ENCODE peak calls at places on chromosomes 3 and 15, in eight cellular contexts. R is fibroblast of pulmonary artery; L is CD8-positive, alpha-beta T cell; Z is Peyer's patch; T is A549; J is CD8-positive, alpha-beta memory T cell; E is mesendoderm; P is endothelial cell of umbilical vein. A is an unnamed sample.

GRCh38 chr15:59528965-59529402 is 82.6 kb upstream of the GCNT3 start:
- DNase-seq in R (peak; percentile 89), L (peak; percentile 75), Z (peak; percentile 81), T (peak; percentile 74), J (peak; percentile 51), E (peak; percentile 93), P (peak; percentile 84), A (peak; percentile 50)

GRCh38 chr3:33749546-33750215 is 31.6 kb upstream of the CLASP2 start:
- DNase-seq in R (peak; percentile 58), L (no peak), Z (no peak), T (no peak), J (no peak), E (no peak), P (no peak), A (no peak)

GRCh38 chr3:168459229-168459784 is 363.6 kb upstream of the GOLIM4 start:
- DNase-seq in R (no peak), L (no peak), Z (no peak), T (no peak), J (no peak), E (no peak), P (no peak), A (no peak)

GRCh38 chr3:132662212-132662611 is 2.1 kb downstream of the UBA5 start:
- DNase-seq in R (no peak), L (no peak), Z (no peak), T (no peak), J (no peak), E (no peak), P (no peak), A (no peak)

GRCh38 chr15:36415643-36416042 is 163.8 kb upstream of the CDIN1 start:
- DNase-seq in R (peak; percentile 73), L (no peak), Z (no peak), T (no peak), J (no peak), E (no peak), P (no peak), A (no peak)

GRCh38 chr15:36501063-36501678 is 78.3 kb upstream of the CDIN1 start:
- DNase-seq in R (peak; percentile 88), L (no peak), Z (no peak), T (peak; percentile 13), J (no peak), E (peak; percentile 84), P (peak; percentile 69), A (peak; percentile 53)

GRCh38 chr3:129599607-129600006 is 6.9 kb downstream of the PLXND1 start:
- DNase-seq in R (peak; percentile 85), L (no peak), Z (no peak), T (no peak), J (no peak), E (peak; percentile 96), P (peak; percentile 94), A (no peak)

GRCh38 chr3:11021611-11022011 is 29.1 kb downstream of the SLC6A1 start:
- DNase-seq in R (no peak), L (no peak), Z (no peak), T (no peak), J (no peak), E (no peak), P (no peak), A (no peak)

GRCh38 chr3:70138606-70139005 is 139.1 kb downstream of the SAMMSON start:
- DNase-seq in R (no peak), L (no peak), Z (no peak), T (no peak), J (no peak), E (no peak), P (no peak), A (no peak)

GRCh38 chr15:73965094-73965729 is 26.9 kb downstream of the STOML1 start:
- DNase-seq in R (no peak), L (no peak), Z (no peak), T (no peak), J (no peak), E (peak; percentile 68), P (no peak), A (no peak)

GRCh38 chr3:187040637-187041361 is 98.5 kb downstream of the RPL39L start:
- DNase-seq in R (peak; percentile 71), L (no peak), Z (peak; percentile 15), T (no peak), J (no peak), E (peak; percentile 67), P (peak; percentile 26), A (no peak)

GRCh38 chr3:171192176-171192854 is 165.8 kb upstream of the SLC2A2 start:
- DNase-seq in R (peak; percentile 90), L (no peak), Z (no peak), T (peak; percentile 1), J (no peak), E (peak; percentile 51), P (peak; percentile 90), A (no peak)

GRCh38 chr15:66849393-66849745 is 147.3 kb downstream of the SMAD6 start:
- DNase-seq in R (no peak), L (no peak), Z (no peak), T (no peak), J (no peak), E (no peak), P (no peak), A (no peak)

GRCh38 chr3:94440767-94441493 is 378.1 kb downstream of the NSUN3 start:
- DNase-seq in R (peak; percentile 85), L (no peak), Z (no peak), T (peak; percentile 6), J (no peak), E (no peak), P (peak; percentile 83), A (no peak)

GRCh38 chr3:142866841-142867631 is 21.8 kb downstream of the PCOLCE2 start:
- DNase-seq in R (no peak), L (no peak), Z (no peak), T (no peak), J (no peak), E (peak; percentile 97), P (no peak), A (no peak)

GRCh38 chr3:197001106-197001971 is 28.3 kb downstream of the MELTF start:
- DNase-seq in R (no peak), L (no peak), Z (no peak), T (no peak), J (no peak), E (no peak), P (no peak), A (no peak)

GRCh38 chr3:197003461-197004385 is 25.9 kb downstream of the MELTF start:
- DNase-seq in R (peak; percentile 11), L (peak; percentile 21), Z (peak; percentile 23), T (no peak), J (no peak), E (peak; percentile 47), P (no peak), A (no peak)

GRCh38 chr3:197002701-197003454 is 26.7 kb downstream of the MELTF start:
- DNase-seq in R (peak; percentile 68), L (peak; percentile 72), Z (peak; percentile 73), T (peak; percentile 66), J (peak; percentile 75), E (peak; percentile 59), P (peak; percentile 47), A (peak; percentile 43)

GRCh38 chr3:197000211-197000610 is 29.4 kb downstream of the MELTF start:
- DNase-seq in R (peak; percentile 12), L (no peak), Z (no peak), T (no peak), J (no peak), E (no peak), P (no peak), A (no peak)

GRCh38 chr3:197001972-197002700 is 27.5 kb downstream of the MELTF start:
- DNase-seq in R (peak; percentile 16), L (no peak), Z (no peak), T (no peak), J (no peak), E (no peak), P (no peak), A (no peak)
- H3K4me3 ChIP-seq in R (peak overlapping the region; percentile 38), L (peak overlapping the region; percentile 41), Z (peak overlapping the region; percentile 45), T (peak overlapping the region; percentile 54), J (no peak overlapping the region), E (no peak overlapping the region), P (peak overlapping the region; percentile 61), A (peak overlapping the region; percentile 13)

GRCh38 chr3:53163459-53164387 is 2.7 kb downstream of the PRKCD start:
- DNase-seq in R (peak; percentile 12), L (no peak), Z (no peak), T (no peak), J (no peak), E (peak; percentile 65), P (no peak), A (no peak)
- H3K4me3 ChIP-seq in R (peak overlapping the region; percentile 83), L (no peak overlapping the region), Z (no peak overlapping the region), T (no peak overlapping the region), J (no peak overlapping the region), E (no peak overlapping the region), P (no peak overlapping the region), A (no peak overlapping the region)

GRCh38 chr3:160586679-160587078 is 21.3 kb upstream of the KPNA4 start:
- DNase-seq in R (no peak), L (no peak), Z (no peak), T (no peak), J (no peak), E (no peak), P (no peak), A (no peak)
- H3K4me3 ChIP-seq in R (no peak overlapping the region), L (no peak overlapping the region), Z (no peak overlapping the region), T (no peak overlapping the region), J (no peak overlapping the region), E (no peak overlapping the region), P (no peak overlapping the region), A (no peak overlapping the region)

GRCh38 chr3:38650248-38650940 is 907 bp upstream of the SCN5A start:
- DNase-seq in R (no peak), L (no peak), Z (no peak), T (no peak), J (no peak), E (no peak), P (peak; percentile 5), A (no peak)

GRCh38 chr3:38648659-38649499 is 608 bp downstream of the SCN5A start:
- DNase-seq in R (no peak), L (no peak), Z (no peak), T (no peak), J (no peak), E (no peak), P (peak; percentile 7), A (no peak)

GRCh38 chr3:38648024-38648658 is 1.3 kb downstream of the SCN5A start:
- DNase-seq in R (no peak), L (no peak), Z (no peak), T (no peak), J (no peak), E (no peak), P (no peak), A (no peak)

GRCh38 chr3:38651153-38651789 is 1.8 kb upstream of the SCN5A start:
- DNase-seq in R (peak; percentile 65), L (peak; percentile 71), Z (peak; percentile 21), T (peak; percentile 61), J (peak; percentile 42), E (peak; percentile 83), P (peak; percentile 71), A (peak; percentile 65)

DNA sequence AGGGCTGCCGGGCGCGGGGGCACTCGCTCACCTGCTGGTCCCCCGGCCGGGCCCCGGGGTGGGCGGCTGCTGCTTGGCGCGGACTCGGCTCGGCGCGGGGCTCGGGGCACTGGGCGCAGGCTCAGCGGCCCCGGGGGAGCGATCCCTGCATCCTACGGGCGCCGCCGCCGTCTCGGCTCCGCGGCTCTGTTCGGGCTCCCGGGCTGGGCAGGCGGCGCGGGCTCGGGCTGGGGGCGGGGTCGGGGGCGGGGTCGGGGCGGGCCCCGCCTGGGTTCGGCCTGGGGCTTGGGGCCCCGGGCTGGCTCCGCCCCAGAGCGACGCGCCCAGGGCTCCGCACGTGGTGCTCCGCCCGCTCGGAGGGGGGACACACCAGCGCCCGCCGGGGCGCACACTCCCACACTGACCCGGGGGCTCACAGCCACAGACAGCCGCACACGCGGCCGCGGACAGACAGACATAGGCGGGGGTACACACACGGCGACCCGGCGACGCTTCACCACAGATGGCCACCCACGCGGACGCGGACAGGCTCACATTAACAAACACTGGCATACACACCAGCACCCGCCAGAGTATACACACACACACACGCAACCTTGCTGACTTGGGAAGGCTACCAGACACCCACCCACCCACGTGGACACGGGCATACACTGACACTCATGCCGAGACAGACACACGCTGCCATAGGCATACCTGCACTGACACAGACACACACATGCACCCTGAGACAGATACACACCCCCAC is at the start of gene SCN5A:
- DNase-seq in R (peak; percentile 12), L (peak; percentile 25), Z (peak; percentile 10), T (peak; percentile 55), J (peak; percentile 20), E (peak; percentile 54), P (peak; percentile 38), A (no peak)
- H3K4me3 ChIP-seq in R (peak within 1 kb of the TSS; percentile 42), L (peak within 1 kb of the TSS; percentile 34), Z (peak within 1 kb of the TSS; percentile 30), T (peak within 1 kb of the TSS; percentile 61), J (peak within 1 kb of the TSS; percentile 46), E (peak within 1 kb of the TSS; percentile 58), P (peak within 1 kb of the TSS; percentile 58), A (peak within 1 kb of the TSS; percentile 42)

A was measured in Jurkat, Clone E6-1.